ENCODE peak calls at places on chromosomes 12 and 14, in five cellular contexts. I is left ventricle myocardium inferior; E is aorta; O is RWPE2; W is effector memory CD4-positive, alpha-beta T cell. R is an unnamed sample. For H3K9me3, the result is how much of the 10 kb centered on the place peaks cover.

GRCh38 chr12:31274520-31275300 is 51.2 kb downstream of the SINHCAF start:
- DNase-seq in I (no peak), E (no peak), O (no peak), W (no peak), R (no peak)

GRCh38 chr12:57813111-57813970 is 5.2 kb downstream of the AVIL start:
- DNase-seq in I (no peak), E (no peak), O (no peak), W (no peak), R (no peak)

GRCh38 chr12:27818421-27818918 is 38.4 kb upstream of the MANSC4 start:
- DNase-seq in I (no peak), E (no peak), O (no peak), W (no peak), R (peak)

GRCh38 chr12:52837341-52837741 is 3.2 kb upstream of the KRT79 start:
- DNase-seq in I (no peak), E (peak), O (no peak), W (no peak), R (no peak)

GRCh38 chr12:54394986-54395385 is 10.5 kb upstream of the ZNF385A start:
- DNase-seq in I (no peak), E (no peak), O (no peak), W (no peak), R (no peak)

GRCh38 chr14:76267322-76268012 is 108.5 kb upstream of the ESRRB start:
- DNase-seq in I (peak), E (peak), O (no peak), W (no peak), R (peak)

GRCh38 chr12:12449533-12450025 is 92.7 kb downstream of the BORCS5 start:
- DNase-seq in I (no peak), E (no peak), O (no peak), W (no peak), R (no peak)

GRCh38 chr14:74574706-74575105 is 37.3 kb downstream of the LTBP2 start:
- DNase-seq in I (no peak), E (peak), O (no peak), W (no peak), R (no peak)

GRCh38 chr14:72401632-72402428 is 469.6 kb downstream of the RGS6 start:
- DNase-seq in I (no peak), E (no peak), O (no peak), W (peak), R (peak)

GRCh38 chr12:51270067-51270846 is at the start of gene SMAGP:
- DNase-seq in I (peak), E (peak), O (peak), W (peak), R (peak)

GRCh38 chr14:72332871-72333270 is 400.6 kb downstream of the RGS6 start:
- DNase-seq in I (no peak), E (no peak), O (no peak), W (no peak), R (no peak)

GRCh38 chr14:104524726-104525125 is 54.8 kb upstream of the C14orf180 start:
- DNase-seq in I (no peak), E (no peak), O (no peak), W (no peak), R (no peak)

GRCh38 chr14:104527857-104528459 is 51.6 kb upstream of the C14orf180 start:
- DNase-seq in I (no peak), E (no peak), O (no peak), W (no peak), R (no peak)

GRCh38 chr14:104523546-104523935 is 56.0 kb upstream of the C14orf180 start:
- DNase-seq in I (no peak), E (no peak), O (no peak), W (no peak), R (no peak)

GRCh38 chr14:104528496-104528895 is 51.1 kb upstream of the C14orf180 start:
- DNase-seq in I (no peak), E (no peak), O (no peak), W (no peak), R (no peak)

DNA sequence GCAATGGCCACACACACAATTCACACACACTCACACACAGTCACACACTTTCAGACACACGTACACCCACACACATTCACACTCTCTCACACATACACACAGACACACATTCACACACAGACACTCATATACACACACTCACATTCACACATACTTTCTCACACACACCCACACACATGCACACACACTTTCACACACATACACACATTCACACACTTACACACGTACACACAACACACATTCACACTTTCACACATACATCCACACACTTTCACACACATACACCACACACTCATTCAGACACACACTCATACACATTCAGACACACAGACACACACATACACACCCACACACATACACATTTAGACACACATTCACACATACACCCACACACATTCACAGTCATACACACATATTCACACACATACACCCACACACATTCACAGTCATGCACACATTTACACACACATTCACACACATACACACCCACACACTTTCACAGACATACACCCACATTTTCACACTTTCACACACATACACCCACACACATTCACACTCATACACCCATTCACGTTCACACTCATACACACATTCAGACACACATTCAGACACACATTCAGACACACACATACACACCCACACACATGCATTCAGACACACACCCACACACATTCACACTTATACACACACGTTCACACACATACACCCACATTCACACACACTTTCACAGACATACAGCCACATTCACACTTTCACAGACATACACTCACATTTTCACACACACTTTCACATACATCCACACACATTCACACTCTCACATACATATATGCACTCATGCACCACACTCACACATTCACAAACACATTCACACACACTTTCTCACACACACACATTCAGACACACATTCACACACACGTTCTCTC is 52.6 kb upstream of the C14orf180 start:
- DNase-seq in I (no peak), E (no peak), O (no peak), W (no peak), R (no peak)
- H3K9me3 ChIP-seq in I (under half), E (under half), O (under half), W (under half), R (under half)

GRCh38 chr12:104712968-104713367 is 245.1 kb downstream of the SLC41A2 start:
- DNase-seq in I (no peak), E (no peak), O (no peak), W (no peak), R (no peak)

GRCh38 chr12:104712477-104712876 is 245.6 kb downstream of the SLC41A2 start:
- DNase-seq in I (no peak), E (no peak), O (no peak), W (no peak), R (no peak)

GRCh38 chr12:104708891-104709290 is 249.2 kb downstream of the SLC41A2 start:
- DNase-seq in I (no peak), E (no peak), O (no peak), W (no peak), R (no peak)

GRCh38 chr12:104709692-104710435 is 248.2 kb downstream of the SLC41A2 start:
- DNase-seq in I (no peak), E (peak), O (no peak), W (no peak), R (no peak)

GRCh38 chr12:104710940-104711725 is 247.0 kb downstream of the SLC41A2 start:
- DNase-seq in I (no peak), E (no peak), O (no peak), W (no peak), R (no peak)
- H3K4me3 ChIP-seq in I (peak), E (no peak), O (no peak), W (no peak), R (no peak)

DNA sequence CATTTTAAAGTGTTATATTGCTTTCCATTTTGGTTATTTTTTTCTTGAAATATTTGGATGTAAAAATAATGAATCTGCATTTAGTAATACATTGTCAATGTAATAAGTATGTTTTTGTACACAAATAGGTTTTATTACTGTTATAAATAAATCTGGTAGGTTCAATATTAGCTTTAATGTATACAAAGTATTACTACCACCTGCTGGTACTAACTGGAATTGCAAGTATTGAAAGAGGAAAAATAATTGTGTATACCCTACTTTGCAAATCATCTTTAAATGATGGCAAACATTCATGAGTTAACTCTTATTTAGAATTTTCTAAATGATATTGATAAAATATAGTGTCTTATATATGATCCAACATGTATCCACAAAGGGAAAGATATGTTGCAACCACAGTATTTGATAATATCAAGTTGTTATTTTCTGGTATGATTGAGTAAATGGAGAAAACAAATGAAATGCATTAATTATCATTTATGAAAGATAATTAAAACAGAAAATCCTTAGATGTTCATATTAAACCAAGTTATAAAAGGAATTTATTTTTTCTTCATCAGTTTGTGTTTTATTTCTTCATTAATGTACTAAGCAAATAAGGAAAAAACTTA is 3.2 kb downstream of the OR4K2 start:
- DNase-seq in I (no peak), E (no peak), O (no peak), W (no peak), R (no peak)
- H3K9me3 ChIP-seq in I (under half), E (under half), O (under half), W (under half), R (under half)

DNA sequence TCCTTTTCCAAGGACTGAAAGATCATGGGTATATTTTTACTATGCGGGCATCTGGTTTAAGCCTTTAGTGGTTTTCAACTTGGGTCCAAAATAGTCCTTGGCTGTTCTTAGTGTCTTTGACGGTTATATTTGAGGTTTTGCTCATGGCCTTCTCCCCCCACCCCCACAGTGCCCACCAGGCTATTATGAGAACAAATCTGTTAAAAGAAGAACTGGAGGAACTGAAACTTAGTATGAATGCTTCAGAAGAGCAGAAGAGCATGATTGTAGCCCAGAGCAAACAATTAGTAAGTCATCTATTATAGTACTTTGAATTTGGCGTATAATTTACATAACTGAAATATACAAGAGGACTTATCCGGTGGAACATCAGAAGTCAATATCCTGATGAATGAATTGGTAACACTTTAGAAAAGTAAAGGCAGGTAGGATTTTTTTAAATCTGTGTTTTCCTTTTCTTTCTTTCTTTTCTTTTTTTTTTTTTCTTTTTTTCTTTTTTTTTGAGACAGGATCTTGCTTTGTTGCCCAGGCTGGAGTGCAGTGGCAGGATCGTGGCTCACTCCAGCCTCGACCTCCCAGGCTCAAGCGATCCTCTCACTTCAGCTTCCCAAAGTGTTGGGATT is 71.8 kb upstream of the BCAT1 start:
- DNase-seq in I (no peak), E (no peak), O (no peak), W (no peak), R (no peak)
- H3K4me3 ChIP-seq in I (no peak), E (no peak), O (no peak), W (no peak), R (no peak)

DNA sequence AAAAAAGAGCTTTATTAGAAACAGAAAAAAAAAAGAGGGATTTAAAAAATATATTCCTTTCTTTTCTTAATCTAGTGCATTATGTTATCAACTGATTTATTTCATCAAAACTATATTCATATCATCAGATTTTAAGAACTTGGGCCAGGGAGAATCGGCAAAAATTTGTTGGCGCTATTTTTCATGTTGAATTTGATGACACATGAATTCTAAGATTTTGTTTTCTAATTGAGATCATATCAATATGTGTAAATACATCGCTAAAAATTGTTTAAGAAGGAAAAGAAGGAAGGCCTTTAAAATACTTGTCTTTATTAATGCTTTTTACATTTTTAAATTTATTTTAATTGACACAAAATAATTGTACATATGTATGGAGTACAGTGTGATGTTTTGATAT is 501.6 kb downstream of the PRKD1 start:
- DNase-seq in I (no peak), E (no peak), O (no peak), W (no peak), R (no peak)
- H3K9me3 ChIP-seq in I (under half), E (under half), O (under half), W (under half), R (under half)

DNA sequence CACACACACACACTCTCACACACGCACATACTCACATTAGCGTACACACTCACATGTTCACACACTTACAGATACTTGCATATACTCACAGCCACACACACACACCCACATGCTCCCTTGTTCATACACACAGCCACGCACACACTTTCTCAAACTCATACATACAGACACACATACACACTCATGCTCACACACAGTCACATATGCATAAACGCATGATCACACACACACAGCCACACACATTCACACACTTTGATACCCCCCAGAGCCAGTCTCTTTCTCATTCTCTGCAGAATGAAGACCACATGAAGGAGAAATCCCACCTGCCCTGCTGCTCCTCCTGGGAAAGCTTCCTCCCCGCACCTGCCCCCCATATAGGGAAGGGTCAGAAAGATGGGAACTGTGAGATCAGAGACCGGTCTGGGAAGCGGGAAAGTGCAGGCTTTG is 105.0 kb upstream of the MED13L start:
- DNase-seq in I (no peak), E (no peak), O (no peak), W (no peak), R (no peak)
- H3K4me3 ChIP-seq in I (no peak), E (no peak), O (no peak), W (no peak), R (no peak)

R was measured in mucosa of descending colon.